ENCODE peak calls at places on chromosomes 13 and 19, in eight cellular contexts. One of them, this sample, is unnamed.
A peak's percentile ranks its signal among the peaks of the same experiment; 100 is the strongest.

GRCh38 chr19:51461723-51462161 is 3.5 kb upstream of the SIGLEC8 start:
- DNase-seq in body of pancreas: no peak
- DNase-seq in stimulated activated CD4-positive, alpha-beta T cell treated with anti-CD3 and anti-CD28 coated beads, Interleukin-1b, Interleukin-23, amount 100 ng/mL, for 1 hour: no peak
- DNase-seq in NCI-H460: no peak
- DNase-seq in adipocyte: no peak
- DNase-seq in activated CD4-positive, alpha-beta T cell treated with anti-CD3 and anti-CD28 coated beads for 24 hours: no peak
- DNase-seq in foreskin fibroblast: no peak
- DNase-seq in NCI-H2081: no peak
- DNase-seq in this sample: no peak

GRCh38 chr19:40539070-40539469 is 37.6 kb upstream of the SHKBP1 start:
- DNase-seq in body of pancreas: no peak
- DNase-seq in stimulated activated CD4-positive, alpha-beta T cell treated with anti-CD3 and anti-CD28 coated beads, Interleukin-1b, Interleukin-23, amount 100 ng/mL, for 1 hour: no peak
- DNase-seq in NCI-H460: no peak
- DNase-seq in adipocyte: no peak
- DNase-seq in activated CD4-positive, alpha-beta T cell treated with anti-CD3 and anti-CD28 coated beads for 24 hours: no peak
- DNase-seq in foreskin fibroblast: no peak
- DNase-seq in NCI-H2081: no peak
- DNase-seq in this sample: no peak

GRCh38 chr19:4609878-4610511 is 29.3 kb upstream of the TNFAIP8L1 start:
- DNase-seq in body of pancreas: no peak
- DNase-seq in stimulated activated CD4-positive, alpha-beta T cell treated with anti-CD3 and anti-CD28 coated beads, Interleukin-1b, Interleukin-23, amount 100 ng/mL, for 1 hour: no peak
- DNase-seq in NCI-H460: no peak
- DNase-seq in adipocyte: no peak
- DNase-seq in activated CD4-positive, alpha-beta T cell treated with anti-CD3 and anti-CD28 coated beads for 24 hours: no peak
- DNase-seq in foreskin fibroblast: no peak
- DNase-seq in NCI-H2081: peak; percentile 39
- DNase-seq in this sample: no peak

GRCh38 chr19:13579388-13580060 is 73.2 kb upstream of the CACNA1A start:
- DNase-seq in body of pancreas: no peak
- DNase-seq in stimulated activated CD4-positive, alpha-beta T cell treated with anti-CD3 and anti-CD28 coated beads, Interleukin-1b, Interleukin-23, amount 100 ng/mL, for 1 hour: no peak
- DNase-seq in NCI-H460: no peak
- DNase-seq in adipocyte: peak; percentile 4
- DNase-seq in activated CD4-positive, alpha-beta T cell treated with anti-CD3 and anti-CD28 coated beads for 24 hours: no peak
- DNase-seq in foreskin fibroblast: no peak
- DNase-seq in NCI-H2081: no peak
- DNase-seq in this sample: no peak

GRCh38 chr19:11214387-11214786 is 17.0 kb upstream of the KANK2 start:
- DNase-seq in body of pancreas: no peak
- DNase-seq in stimulated activated CD4-positive, alpha-beta T cell treated with anti-CD3 and anti-CD28 coated beads, Interleukin-1b, Interleukin-23, amount 100 ng/mL, for 1 hour: no peak
- DNase-seq in NCI-H460: no peak
- DNase-seq in adipocyte: no peak
- DNase-seq in activated CD4-positive, alpha-beta T cell treated with anti-CD3 and anti-CD28 coated beads for 24 hours: no peak
- DNase-seq in foreskin fibroblast: no peak
- DNase-seq in NCI-H2081: no peak
- DNase-seq in this sample: no peak

GRCh38 chr19:19361075-19361594 is 40.5 kb downstream of the MAU2 start:
- DNase-seq in body of pancreas: peak; percentile 82
- DNase-seq in stimulated activated CD4-positive, alpha-beta T cell treated with anti-CD3 and anti-CD28 coated beads, Interleukin-1b, Interleukin-23, amount 100 ng/mL, for 1 hour: peak; percentile 49
- DNase-seq in NCI-H460: peak; percentile 75
- DNase-seq in adipocyte: peak; percentile 92
- DNase-seq in activated CD4-positive, alpha-beta T cell treated with anti-CD3 and anti-CD28 coated beads for 24 hours: peak; percentile 66
- DNase-seq in foreskin fibroblast: peak; percentile 94
- DNase-seq in NCI-H2081: peak; percentile 80
- DNase-seq in this sample: peak; percentile 92

GRCh38 chr13:73702419-73703071 is 431.7 kb downstream of the KLF12 start:
- DNase-seq in body of pancreas: no peak
- DNase-seq in stimulated activated CD4-positive, alpha-beta T cell treated with anti-CD3 and anti-CD28 coated beads, Interleukin-1b, Interleukin-23, amount 100 ng/mL, for 1 hour: no peak
- DNase-seq in NCI-H460: no peak
- DNase-seq in adipocyte: no peak
- DNase-seq in activated CD4-positive, alpha-beta T cell treated with anti-CD3 and anti-CD28 coated beads for 24 hours: no peak
- DNase-seq in foreskin fibroblast: no peak
- DNase-seq in NCI-H2081: peak; percentile 23
- DNase-seq in this sample: no peak

GRCh38 chr13:104318121-104318520 is 1251.9 kb upstream of the SLC10A2 start:
- DNase-seq in body of pancreas: no peak
- DNase-seq in stimulated activated CD4-positive, alpha-beta T cell treated with anti-CD3 and anti-CD28 coated beads, Interleukin-1b, Interleukin-23, amount 100 ng/mL, for 1 hour: no peak
- DNase-seq in NCI-H460: peak; percentile 16
- DNase-seq in adipocyte: peak; percentile 64
- DNase-seq in activated CD4-positive, alpha-beta T cell treated with anti-CD3 and anti-CD28 coated beads for 24 hours: no peak
- DNase-seq in foreskin fibroblast: peak; percentile 48
- DNase-seq in NCI-H2081: peak; percentile 39
- DNase-seq in this sample: no peak